ENCODE peak calls at places on chromosome 10, in five cellular contexts. A is IMR-90, N is Karpas-422, B is transverse colon, W is aorta. T is an unnamed sample. For H3K4me1, the result is how much of the 10 kb centered on the place peaks cover.

GRCh38 chr10:110642980-110643655 is 1.0 kb upstream of the RBM20 start:
- DNase-seq in A (no peak), B (no peak), W (no peak), N (no peak), T (no peak)

GRCh38 chr10:43216931-43217562 is 49.8 kb downstream of the RASGEF1A start:
- DNase-seq in B (no peak), A (no peak), N (no peak), W (peak), T (no peak)

GRCh38 chr10:51918921-51919325 is 219.5 kb upstream of the CSTF2T start:
- DNase-seq in A (no peak), W (no peak), B (no peak), N (no peak), T (no peak)

GRCh38 chr10:29731760-29732159 is 97.0 kb upstream of the SVIL start:
- DNase-seq in A (no peak), N (no peak), W (no peak), B (peak), T (no peak)

GRCh38 chr10:80772596-80772995 is 234.9 kb downstream of the SH2D4B start:
- DNase-seq in B (no peak), A (no peak), N (no peak), W (no peak), T (no peak)

GRCh38 chr10:63670291-63670898 is 149.2 kb downstream of the REEP3 start:
- DNase-seq in N (no peak), A (no peak), W (no peak), B (no peak), T (no peak)

GRCh38 chr10:34295142-34295548 is 520.0 kb downstream of the PARD3 start:
- DNase-seq in A (peak), W (no peak), B (no peak), N (no peak), T (no peak)

GRCh38 chr10:36086976-36087726 is 445.1 kb upstream of the FZD8 start:
- DNase-seq in B (no peak), W (no peak), A (no peak), N (no peak), T (no peak)

GRCh38 chr10:63646491-63646890 is 125.3 kb downstream of the REEP3 start:
- DNase-seq in W (no peak), B (no peak), A (no peak), N (no peak), T (no peak)

GRCh38 chr10:113232928-113233511 is 283.0 kb downstream of the TCF7L2 start:
- DNase-seq in N (peak), B (no peak), W (no peak), A (no peak), T (no peak)

GRCh38 chr10:77582710-77583115 is 54.9 kb downstream of the KCNMA1 start:
- DNase-seq in B (no peak), N (peak), A (peak), W (no peak), T (peak)

GRCh38 chr10:49075743-49076142 is 39.6 kb downstream of the VSTM4 start:
- DNase-seq in B (no peak), A (no peak), N (no peak), W (no peak), T (no peak)

GRCh38 chr10:49076319-49076718 is 39.0 kb downstream of the VSTM4 start:
- DNase-seq in A (no peak), B (no peak), N (no peak), W (no peak), T (no peak)

GRCh38 chr10:49079072-49079471 is 36.2 kb downstream of the VSTM4 start:
- DNase-seq in B (no peak), N (no peak), W (no peak), A (no peak), T (no peak)

GRCh38 chr10:49074836-49075235 is 40.5 kb downstream of the VSTM4 start:
- DNase-seq in B (no peak), A (no peak), W (no peak), N (no peak), T (no peak)

DNA sequence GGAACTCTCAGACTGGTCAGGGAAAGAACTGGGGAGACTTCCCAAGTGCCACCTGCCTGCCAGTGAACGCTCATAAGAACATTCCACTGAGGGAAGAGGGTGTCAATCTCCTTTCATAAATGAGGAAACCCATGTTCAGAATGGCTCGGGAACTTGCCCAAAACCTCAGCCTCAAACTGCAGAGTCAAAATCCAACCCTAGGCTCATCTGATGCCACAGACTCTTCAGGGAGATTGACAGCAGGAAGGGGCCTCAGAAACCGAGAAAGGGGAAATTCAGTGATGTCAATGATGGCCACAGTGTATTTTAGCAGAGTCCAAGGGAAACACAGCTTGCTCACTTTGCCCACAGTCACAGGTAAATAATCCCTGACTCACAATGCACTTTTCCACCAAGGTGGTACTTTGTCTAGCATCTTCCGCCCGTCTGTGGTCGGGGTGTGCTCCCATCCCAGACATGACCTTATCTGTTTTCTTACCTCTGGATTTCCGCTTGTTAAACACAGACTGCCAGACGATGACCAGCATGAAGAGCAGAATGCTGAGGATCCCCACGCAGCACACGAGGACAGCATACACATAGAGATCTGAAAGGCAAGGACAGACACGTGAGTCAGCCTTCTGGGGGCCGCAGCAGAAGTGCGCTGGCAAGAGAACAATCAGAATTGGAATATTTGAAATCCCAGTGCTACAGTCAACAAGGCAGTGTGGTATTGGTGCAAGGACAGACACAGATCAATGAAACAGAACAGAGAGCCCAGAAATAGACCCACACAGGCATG is 38.4 kb downstream of the VSTM4 start:
- DNase-seq in N (no peak), B (no peak), A (no peak), W (no peak), T (no peak)
- H3K4me1 ChIP-seq in N (under half), B (under half), A (under half), W (under half), T (under half)

DNA sequence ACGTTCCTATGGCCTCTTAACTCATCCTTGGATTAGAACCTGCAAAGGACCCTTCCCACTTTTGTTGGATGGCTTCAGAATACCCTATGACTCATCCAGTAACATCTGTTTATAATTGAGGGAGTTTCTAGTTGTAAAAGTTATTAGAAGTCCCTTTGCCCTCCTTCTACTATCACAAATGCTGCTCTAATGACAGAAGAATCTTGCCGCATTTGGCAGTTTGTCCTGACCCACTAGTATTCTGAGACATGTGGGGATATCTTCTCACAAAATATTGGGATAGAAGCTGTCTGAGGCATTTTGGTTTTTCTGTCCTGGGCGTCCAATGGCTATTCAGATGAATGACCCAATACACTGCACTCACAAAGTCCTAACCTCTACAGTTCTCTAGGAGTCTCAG is 251.8 kb upstream of the TMEM72 start:
- DNase-seq in B (no peak), A (no peak), W (no peak), N (no peak), T (no peak)
- H3K4me1 ChIP-seq in B (under half), A (under half), W (under half), N (under half), T (under half)

GRCh38 chr10:124707546-124707945 is 36.6 kb downstream of the FAM53B start:
- DNase-seq in W (peak), A (no peak), B (no peak), N (no peak), T (no peak)
- H3K4me1 ChIP-seq in W (under half), A (under half), B (half or more), N (under half), T (under half)

GRCh38 chr10:11827414-11827813 is 4.3 kb downstream of the PROSER2 start:
- DNase-seq in A (no peak), B (no peak), N (no peak), W (no peak), T (no peak)

GRCh38 chr10:11827006-11827405 is 3.9 kb downstream of the PROSER2 start:
- DNase-seq in A (no peak), W (no peak), B (no peak), N (no peak), T (no peak)

GRCh38 chr10:11830836-11831519 is 7.8 kb downstream of the PROSER2 start:
- DNase-seq in W (no peak), A (no peak), N (no peak), B (no peak), T (peak)

GRCh38 chr10:11831520-11831951 is 8.4 kb downstream of the PROSER2 start:
- DNase-seq in N (no peak), A (no peak), W (no peak), B (no peak), T (no peak)

DNA sequence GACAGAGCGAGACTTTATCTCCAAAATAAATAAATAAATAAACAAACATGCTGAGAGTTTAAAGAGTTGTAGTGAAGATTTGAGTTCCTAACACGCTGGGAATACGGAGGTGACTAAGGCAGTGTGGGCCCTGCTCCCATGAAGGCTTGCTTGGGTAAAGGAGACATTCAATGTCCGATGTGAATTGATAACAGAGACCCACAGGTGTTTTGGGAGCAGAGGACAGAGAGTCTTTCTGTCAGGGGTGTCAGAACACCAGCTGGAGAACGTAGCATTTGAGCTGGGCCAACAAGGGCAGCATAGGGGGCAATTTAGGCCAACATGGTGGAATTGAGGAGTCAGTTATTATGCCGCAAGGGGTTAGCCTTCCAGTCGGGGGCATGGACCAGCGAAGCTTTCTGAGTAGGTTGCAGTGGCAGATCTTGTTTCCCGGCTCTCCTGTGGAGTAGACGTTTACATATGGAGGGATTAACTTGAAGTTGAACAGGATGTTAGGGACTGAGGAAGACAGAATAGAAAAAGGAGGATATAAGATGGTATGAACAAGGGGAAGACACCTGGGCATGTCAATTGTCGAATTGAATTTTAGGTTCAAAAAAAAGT is 5.6 kb downstream of the PROSER2 start:
- DNase-seq in A (no peak), B (no peak), N (no peak), W (no peak), T (no peak)
- H3K4me1 ChIP-seq in A (under half), B (under half), N (under half), W (under half), T (under half)

GRCh38 chr10:103636996-103637395 is 143.5 kb downstream of the NEURL1 start:
- DNase-seq in A (peak), W (no peak), B (no peak), N (no peak), T (no peak)
- H3K4me1 ChIP-seq in A (under half), W (under half), B (under half), N (under half), T (under half)

DNA sequence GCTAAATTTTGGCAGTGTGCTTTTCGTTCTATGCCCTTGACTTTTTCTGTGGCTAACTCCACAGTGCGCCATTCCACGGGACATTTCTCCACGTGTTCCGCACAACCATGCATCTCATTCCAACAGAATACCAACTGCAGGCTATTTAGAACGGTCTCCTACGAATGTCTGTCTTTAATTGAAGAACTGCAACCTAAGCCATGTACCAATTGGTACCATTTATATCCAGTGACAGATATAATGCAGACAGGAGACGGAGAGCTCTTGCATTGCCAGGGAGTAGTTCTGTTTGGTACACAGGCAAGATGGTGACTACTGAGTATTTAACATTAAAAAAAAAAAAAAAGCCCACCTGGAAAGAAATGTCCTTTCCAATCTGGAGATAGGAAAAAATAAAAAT is 9.1 kb downstream of the SFMBT2 start:
- DNase-seq in A (no peak), B (no peak), N (no peak), W (no peak), T (no peak)
- H3K4me1 ChIP-seq in A (under half), B (under half), N (under half), W (under half), T (under half)

GRCh38 chr10:33129987-33130386 is 172.0 kb upstream of the ITGB1 start:
- DNase-seq in W (no peak), B (no peak), A (peak), N (no peak), T (peak)

GRCh38 chr10:33126742-33127141 is 168.7 kb upstream of the ITGB1 start:
- DNase-seq in B (no peak), W (no peak), N (no peak), A (no peak), T (no peak)

GRCh38 chr10:33126118-33126517 is 168.1 kb upstream of the ITGB1 start:
- DNase-seq in A (peak), N (peak), B (no peak), W (no peak), T (peak)

GRCh38 chr10:33127622-33128021 is 169.6 kb upstream of the ITGB1 start:
- DNase-seq in B (no peak), A (no peak), N (no peak), W (no peak), T (no peak)

GRCh38 chr10:33129181-33129928 is 171.3 kb upstream of the ITGB1 start:
- DNase-seq in W (no peak), B (no peak), N (no peak), A (peak), T (peak)
- H3K4me1 ChIP-seq in W (under half), B (under half), N (under half), A (under half), T (under half)

GRCh38 chr10:70853031-70853430 is 35.3 kb downstream of the PCBD1 start:
- DNase-seq in A (no peak), B (no peak), W (no peak), N (no peak), T (peak)
- H3K4me1 ChIP-seq in A (under half), B (under half), W (under half), N (under half), T (under half)